ENCODE peak calls at places on chromosomes 4 and X, in five cellular contexts. C, Q, A, X and D are unnamed samples.

GRCh38 chrX:11398785-11399184 is 105.6 kb downstream of the AMELX start:
- DNase-seq in C (no peak), Q (no peak), A (no peak), X (no peak), D (no peak)

GRCh38 chr4:5660185-5660584 is 48.2 kb downstream of the EVC2 start:
- DNase-seq in C (no peak), Q (no peak), A (no peak), X (no peak), D (no peak)

GRCh38 chr4:39427477-39428119 is 20.9 kb downstream of the KLB start:
- DNase-seq in C (no peak), Q (no peak), A (no peak), X (no peak), D (no peak)

GRCh38 chr4:107978716-107979451 is 10.8 kb upstream of the HADH start:
- DNase-seq in C (peak), Q (no peak), A (no peak), X (peak), D (peak)

GRCh38 chr4:28724239-28724638 is 1863.6 kb downstream of the STIM2 start:
- DNase-seq in C (no peak), Q (no peak), A (no peak), X (no peak), D (no peak)

GRCh38 chrX:49838374-49838773 is 9.3 kb downstream of the PAGE4 start:
- DNase-seq in C (no peak), Q (peak), A (no peak), X (no peak), D (no peak)

GRCh38 chr4:2253160-2254084 is 8.5 kb downstream of the MXD4 start:
- DNase-seq in C (no peak), Q (no peak), A (no peak), X (no peak), D (no peak)

GRCh38 chr4:55296076-55296475 is 50.0 kb upstream of the SRD5A3 start:
- DNase-seq in C (no peak), Q (no peak), A (no peak), X (no peak), D (no peak)

GRCh38 chr4:168655182-168655581 is 158.3 kb downstream of the PALLD start:
- DNase-seq in C (no peak), Q (no peak), A (no peak), X (no peak), D (no peak)

GRCh38 chr4:103424853-103425252 is 226.7 kb upstream of the CENPE start:
- DNase-seq in C (no peak), Q (peak), A (no peak), X (no peak), D (no peak)

GRCh38 chr4:170990989-170991589 is 822.1 kb upstream of the GALNTL6 start:
- DNase-seq in C (no peak), Q (peak), A (peak), X (no peak), D (no peak)

GRCh38 chr4:86582453-86582852 is 11.7 kb upstream of the PTPN13 start:
- DNase-seq in C (no peak), Q (no peak), A (no peak), X (no peak), D (no peak)

GRCh38 chrX:31366076-31366475 is 294.2 kb upstream of the FTHL17 start:
- DNase-seq in C (no peak), Q (no peak), A (no peak), X (no peak), D (no peak)

GRCh38 chrX:86806786-86807185 is 658.5 kb downstream of the DACH2 start:
- DNase-seq in C (no peak), Q (peak), A (no peak), X (no peak), D (no peak)

GRCh38 chrX:82218361-82218760 is 1016.5 kb downstream of the SH3BGRL start:
- DNase-seq in C (no peak), Q (peak), A (peak), X (no peak), D (no peak)

GRCh38 chr4:7645158-7645557 is 210.4 kb upstream of the PSAPL1 start:
- DNase-seq in C (no peak), Q (no peak), A (no peak), X (no peak), D (no peak)

GRCh38 chr4:40254961-40255721 is 58.3 kb downstream of the RHOH start:
- DNase-seq in C (peak), Q (no peak), A (no peak), X (no peak), D (no peak)

GRCh38 chrX:80876877-80877276 is 67.2 kb upstream of the BRWD3 start:
- DNase-seq in C (no peak), Q (peak), A (no peak), X (no peak), D (no peak)

GRCh38 chr4:52914051-52914605 is 52.0 kb downstream of the RASL11B start:
- DNase-seq in C (no peak), Q (peak), A (no peak), X (no peak), D (no peak)

GRCh38 chr4:150072906-150073714 is 5.1 kb upstream of the DCLK2 start:
- DNase-seq in C (peak), Q (no peak), A (no peak), X (no peak), D (no peak)

GRCh38 chrX:132412208-132412607 is 76.6 kb downstream of the MBNL3 start:
- DNase-seq in C (no peak), Q (peak), A (no peak), X (no peak), D (no peak)

GRCh38 chr4:101198741-101199339 is 148.5 kb downstream of the PPP3CA start:
- DNase-seq in C (no peak), Q (no peak), A (peak), X (no peak), D (no peak)

GRCh38 chr4:38526412-38526811 is 137.6 kb upstream of the KLF3 start:
- DNase-seq in C (no peak), Q (no peak), A (no peak), X (no peak), D (no peak)

GRCh38 chr4:55948726-55949479 is at the start of gene CEP135:
- DNase-seq in C (peak), Q (peak), A (peak), X (peak), D (peak)